ENCODE peak calls at places on chromosomes 13 and 19, in seven cellular contexts. U is transverse colon; I is CD8-positive, alpha-beta T cell; R is nephron progenitor cell; F is cardiac fibroblast; W is choroid plexus epithelial cell; E is colonic mucosa. L is an unnamed sample.

GRCh38 chr13:95267662-95268369 is 33.4 kb downstream of the ABCC4 start:
- DNase-seq in U (peak; percentile 40), I (no peak), R (no peak), F (peak; percentile 80), W (peak; percentile 93), E (peak; percentile 36), L (no peak)

GRCh38 chr19:20259615-20260014 is 92.6 kb downstream of the ZNF486 start:
- DNase-seq in U (no peak), I (no peak), R (no peak), F (no peak), W (no peak), E (no peak), L (no peak)

GRCh38 chr13:99979453-99980200 is 2.0 kb upstream of the ZIC2 start:
- DNase-seq in U (no peak), I (no peak), R (peak; percentile 45), F (no peak), W (no peak), E (peak; percentile 20), L (no peak)

GRCh38 chr13:113407103-113407530 is 43.2 kb upstream of the GRTP1 start:
- DNase-seq in U (no peak), I (no peak), R (no peak), F (no peak), W (no peak), E (no peak), L (no peak)

GRCh38 chr19:7900931-7901330 is 2.7 kb upstream of the MAP2K7 start:
- DNase-seq in U (no peak), I (no peak), R (no peak), F (no peak), W (no peak), E (no peak), L (no peak)

GRCh38 chr19:33245948-33246728 is 20.5 kb upstream of the SLC7A10 start:
- DNase-seq in U (no peak), I (no peak), R (no peak), F (peak; percentile 57), W (peak; percentile 12), E (no peak), L (no peak)

GRCh38 chr19:383922-384800 is 24.8 kb downstream of the C2CD4C start:
- DNase-seq in U (no peak), I (no peak), R (peak; percentile 65), F (peak; percentile 15), W (peak; percentile 17), E (no peak), L (no peak)

GRCh38 chr13:58907347-58907746 is 1256.4 kb downstream of the DIAPH3 start:
- DNase-seq in U (no peak), I (no peak), R (no peak), F (peak; percentile 8), W (peak; percentile 47), E (no peak), L (no peak)

GRCh38 chr13:30510811-30511371 is 45.2 kb upstream of the HMGB1 start:
- DNase-seq in U (no peak), I (no peak), R (no peak), F (no peak), W (peak; percentile 16), E (no peak), L (no peak)

GRCh38 chr13:110340812-110341444 is 33.8 kb downstream of the COL4A2 start:
- DNase-seq in U (peak; percentile 76), I (peak; percentile 58), R (peak; percentile 51), F (peak; percentile 91), W (peak; percentile 84), E (peak; percentile 54), L (no peak)

GRCh38 chr13:74574964-74575728 is 440.9 kb upstream of the KLF12 start:
- DNase-seq in U (no peak), I (no peak), R (no peak), F (no peak), W (no peak), E (no peak), L (no peak)

GRCh38 chr13:97233499-97233898 is 11.4 kb downstream of the MBNL2 start:
- DNase-seq in U (no peak), I (no peak), R (no peak), F (no peak), W (no peak), E (no peak), L (no peak)

DNA sequence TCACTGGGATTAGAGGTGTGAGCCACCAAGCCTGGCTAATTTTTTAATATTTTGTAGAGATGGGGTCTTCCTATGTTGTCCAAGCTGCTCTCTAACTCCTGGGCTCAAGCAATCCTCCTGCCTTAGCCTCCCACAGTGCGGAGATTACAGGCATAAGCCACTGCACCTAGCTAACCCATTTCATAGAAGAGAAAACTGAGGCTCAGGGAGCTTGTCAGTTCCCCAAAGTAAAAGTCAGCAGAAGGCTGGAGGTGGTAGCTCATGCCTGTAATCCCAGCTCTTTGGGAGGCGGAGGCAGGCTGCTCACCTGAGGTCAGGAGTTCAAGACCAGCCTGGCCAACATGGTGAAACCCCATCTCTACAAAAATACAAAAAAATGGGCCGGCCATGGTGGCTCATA is 8.8 kb upstream of the HOMER3 start:
- DNase-seq in U (no peak), I (no peak), R (no peak), F (no peak), W (no peak), E (no peak), L (no peak)
- TF ChIP-seq CTCF in U (no peak), I (no peak), R (no peak), F (no peak), W (no peak), E (no peak), L (no peak)

DNA sequence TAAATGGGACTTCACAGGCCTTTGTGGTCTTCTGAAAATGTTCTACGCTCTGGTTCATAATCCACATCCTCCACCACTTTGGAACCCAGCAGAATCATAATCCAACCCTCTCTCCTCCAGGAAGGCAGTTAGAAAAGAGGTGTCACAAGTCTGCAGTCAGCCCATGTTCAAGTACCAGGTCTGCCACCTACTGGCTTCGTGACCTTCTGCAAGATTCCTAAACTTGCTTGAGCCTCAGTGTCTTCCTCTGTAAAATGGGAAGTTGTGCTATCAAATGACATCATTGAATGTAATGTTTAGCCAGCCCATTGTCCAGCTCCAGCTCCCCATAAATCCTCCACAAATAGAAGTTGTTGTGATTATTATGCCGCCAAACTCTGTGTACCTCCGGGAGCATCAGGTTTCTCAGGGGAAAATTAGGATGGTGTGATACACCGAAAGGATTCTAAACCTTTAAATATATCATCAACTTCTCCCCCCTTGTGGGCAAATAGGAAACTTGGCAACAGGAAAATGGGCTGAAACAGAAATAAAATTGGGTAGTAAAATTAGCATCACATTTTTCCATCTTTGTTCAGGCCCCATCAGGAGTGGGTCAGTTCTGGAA is 109.7 kb downstream of the NUFIP1 start:
- DNase-seq in U (peak; percentile 31), I (no peak), R (no peak), F (peak; percentile 77), W (peak; percentile 71), E (peak; percentile 43), L (no peak)
- TF ChIP-seq CTCF in U (peak; percentile 37), I (no peak), R (peak; percentile 8), F (peak; percentile 67), W (peak; percentile 63), E (no peak), L (peak; percentile 12)

GRCh38 chr19:41025871-41026270 is 34.8 kb downstream of the CYP2B6 start:
- DNase-seq in U (no peak), I (no peak), R (peak; percentile 6), F (no peak), W (no peak), E (no peak), L (no peak)
- TF ChIP-seq CTCF in U (no peak), I (no peak), R (no peak), F (no peak), W (no peak), E (no peak), L (no peak)

DNA sequence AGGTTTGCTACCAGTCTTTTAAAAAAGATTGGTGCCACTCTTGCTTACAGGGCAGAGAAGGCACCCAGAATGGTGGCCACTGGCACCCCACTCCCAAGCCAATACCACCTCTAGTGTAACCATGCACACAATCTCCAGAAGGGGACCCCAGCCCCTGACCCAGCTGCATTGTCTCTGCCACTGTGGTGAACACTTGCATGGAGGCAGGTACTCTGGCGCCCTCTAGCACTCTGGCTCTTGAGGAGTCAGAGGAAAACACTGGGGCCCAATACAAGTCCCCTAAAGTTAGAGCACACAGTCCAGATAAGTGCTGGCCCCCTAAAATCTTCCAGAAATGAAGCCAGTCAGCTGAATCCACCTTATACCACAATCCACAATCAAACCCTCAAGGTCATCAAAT is 6.0 kb downstream of the ERVV-1 start:
- DNase-seq in U (no peak), I (no peak), R (no peak), F (no peak), W (peak; percentile 36), E (peak; percentile 27), L (no peak)
- TF ChIP-seq CTCF in U (no peak), I (no peak), R (no peak), F (peak; percentile 50), W (peak; percentile 48), E (no peak), L (peak; percentile 24)

GRCh38 chr13:49908637-49909036 is 27.5 kb downstream of the SPRYD7 start:
- DNase-seq in U (no peak), I (no peak), R (no peak), F (no peak), W (no peak), E (no peak), L (no peak)
- TF ChIP-seq CTCF in U (no peak), I (no peak), R (no peak), F (no peak), W (peak; percentile 12), E (no peak), L (peak; percentile 16)

GRCh38 chr19:41701401-41702075 is 6.9 kb upstream of the CEACAM5 start:
- DNase-seq in U (peak; percentile 70), I (no peak), R (no peak), F (no peak), W (no peak), E (peak; percentile 65), L (no peak)
- TF ChIP-seq CTCF in U (peak; percentile 59), I (no peak), R (no peak), F (no peak), W (no peak), E (peak; percentile 58), L (no peak)

GRCh38 chr19:45682117-45682516 is 9.6 kb downstream of the SNRPD2 start:
- DNase-seq in U (no peak), I (no peak), R (no peak), F (no peak), W (no peak), E (no peak), L (no peak)

GRCh38 chr19:45691516-45692186 is at the start of gene SNRPD2:
- DNase-seq in U (peak; percentile 95), I (peak; percentile 91), R (peak; percentile 94), F (peak; percentile 97), W (peak; percentile 97), E (peak; percentile 94), L (peak; percentile 63)

GRCh38 chr19:45682908-45683307 is 8.8 kb downstream of the SNRPD2 start:
- DNase-seq in U (no peak), I (no peak), R (no peak), F (no peak), W (no peak), E (no peak), L (no peak)

GRCh38 chr19:45692187-45693111 is at the start of gene QPCTL:
- DNase-seq in U (peak; percentile 97), I (peak; percentile 99), R (peak; percentile 93), F (peak; percentile 100), W (peak; percentile 100), E (peak; percentile 97), L (peak; percentile 90)

DNA sequence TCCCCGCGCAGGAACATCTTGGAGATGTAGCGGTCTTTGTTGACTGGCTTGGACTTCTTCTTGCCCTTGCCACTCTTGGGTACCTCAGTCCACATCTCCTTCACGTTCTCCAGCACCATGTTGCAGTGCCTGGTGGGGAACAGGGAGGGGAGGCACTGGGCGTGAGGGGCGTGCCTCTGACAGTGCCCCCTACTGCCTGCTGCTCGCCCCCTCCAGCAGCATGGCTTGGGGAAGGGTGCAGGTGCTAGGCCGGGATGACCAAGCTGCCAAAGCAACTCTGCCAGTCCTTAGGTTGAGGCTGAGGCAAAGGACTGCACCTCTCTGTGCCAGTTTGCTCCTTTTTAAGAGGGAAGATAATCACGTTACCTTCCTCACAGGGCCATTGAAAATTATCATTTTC is 4.2 kb downstream of the SNRPD2 start:
- DNase-seq in U (no peak), I (no peak), R (no peak), F (no peak), W (no peak), E (no peak), L (no peak)
- TF ChIP-seq CTCF in U (no peak), I (no peak), R (no peak), F (no peak), W (no peak), E (no peak), L (no peak)